ENCODE peak calls at places on chromosomes 4 and X, in six cellular contexts. K is colonic mucosa, Z is tibial artery, E is pancreas, S is Caco-2, A is lower lobe of right lung. D is an unnamed sample. For H3K9me3, the result is how much of the 10 kb centered on the place peaks cover.

GRCh38 chr4:125313497-125313896 is 1.3 kb upstream of the FAT4 start:
- DNase-seq in K (peak), Z (no peak), E (no peak), S (no peak), A (no peak), D (no peak)

GRCh38 chr4:132694775-132695174 is 454.3 kb upstream of the PCDH10 start:
- DNase-seq in K (no peak), Z (no peak), E (no peak), S (no peak), A (no peak), D (no peak)

GRCh38 chrX:129781134-129782014 is 1.6 kb downstream of the SASH3 start:
- DNase-seq in K (no peak), Z (peak), E (no peak), S (no peak), A (peak), D (peak)

GRCh38 chrX:103464071-103464773 is 55.1 kb downstream of the RAB40A start:
- DNase-seq in K (no peak), Z (no peak), E (no peak), S (no peak), A (no peak), D (no peak)

GRCh38 chrX:70433848-70434351 is 10.7 kb upstream of the DLG3 start:
- DNase-seq in K (peak), Z (peak), E (peak), S (peak), A (peak), D (peak)

GRCh38 chr4:149870008-149870407 is 54.4 kb upstream of the IQCM start:
- DNase-seq in K (no peak), Z (no peak), E (no peak), S (no peak), A (no peak), D (no peak)

GRCh38 chrX:113935516-113935915 is 648.4 kb upstream of the HTR2C start:
- DNase-seq in K (no peak), Z (no peak), E (no peak), S (no peak), A (no peak), D (no peak)

GRCh38 chrX:43703211-43703791 is 47.2 kb downstream of the MAOA start:
- DNase-seq in K (peak), Z (no peak), E (no peak), S (peak), A (no peak), D (no peak)

GRCh38 chrX:150478496-150479492 is 89.6 kb upstream of the MTM1 start:
- DNase-seq in K (no peak), Z (no peak), E (no peak), S (no peak), A (no peak), D (no peak)

GRCh38 chr4:94758141-94758699 is 465 bp downstream of the BMPR1B start:
- DNase-seq in K (peak), Z (peak), E (peak), S (peak), A (peak), D (no peak)

GRCh38 chrX:57595381-57595811 is 3.6 kb downstream of the ZXDB start:
- DNase-seq in K (no peak), Z (no peak), E (no peak), S (no peak), A (no peak), D (no peak)

GRCh38 chr4:185587444-185588161 is 52.3 kb upstream of the PDLIM3 start:
- DNase-seq in K (no peak), Z (no peak), E (no peak), S (no peak), A (no peak), D (peak)

GRCh38 chr4:14871676-14872430 is 130.4 kb upstream of the CPEB2 start:
- DNase-seq in K (no peak), Z (no peak), E (peak), S (no peak), A (peak), D (peak)

GRCh38 chrX:31679861-31680260 is 608.0 kb upstream of the FTHL17 start:
- DNase-seq in K (no peak), Z (no peak), E (no peak), S (no peak), A (no peak), D (no peak)
- H3K9me3 ChIP-seq in K (under half), Z (under half), E (under half), S (under half), A (under half), D (under half)

DNA sequence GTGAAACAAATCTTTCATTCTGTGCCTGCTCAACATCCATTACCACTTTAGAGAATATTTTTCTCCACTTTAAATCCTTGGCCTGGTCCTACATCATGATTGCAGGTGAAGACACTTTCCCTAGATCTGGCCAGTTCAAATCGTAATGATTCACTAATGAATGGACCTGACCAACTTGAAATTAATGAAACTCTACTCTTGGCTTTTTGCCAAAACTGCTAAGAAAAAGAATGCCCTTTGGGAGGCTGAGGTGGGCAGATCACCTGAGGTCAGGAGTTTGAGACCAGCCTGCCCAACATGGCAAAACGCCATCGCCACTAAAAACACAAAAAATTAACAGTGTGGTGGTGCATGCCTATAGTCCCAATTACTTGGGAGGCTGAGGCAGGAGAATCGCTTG is 1082.6 kb upstream of the LCORL start:
- DNase-seq in K (no peak), Z (no peak), E (no peak), S (no peak), A (no peak), D (no peak)
- H3K9me3 ChIP-seq in K (under half), Z (under half), E (under half), S (under half), A (under half), D (under half)

DNA sequence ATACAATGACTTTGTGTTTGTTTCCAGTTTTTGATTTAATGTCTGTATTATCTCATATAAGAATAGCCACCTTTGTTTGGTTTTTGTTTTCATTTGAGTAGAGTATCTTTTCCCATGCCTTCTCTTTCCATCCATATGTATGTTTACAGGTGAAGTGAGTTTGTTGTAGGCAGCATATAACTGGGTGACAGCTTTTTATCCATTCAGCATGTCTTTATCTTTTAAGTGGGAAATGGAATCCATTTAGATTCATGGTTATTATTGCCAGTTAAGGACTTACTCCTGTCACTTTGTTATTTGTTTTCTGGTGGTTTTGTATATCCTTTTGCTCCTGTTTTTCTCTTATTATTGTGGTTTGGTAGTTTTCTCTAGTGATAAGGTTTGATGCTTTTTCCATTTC is 34.3 kb downstream of the SCLT1 start:
- DNase-seq in K (no peak), Z (no peak), E (no peak), S (no peak), A (no peak), D (no peak)
- H3K9me3 ChIP-seq in K (under half), Z (half or more), E (under half), S (under half), A (half or more), D (under half)

GRCh38 chrX:83185010-83185409 is 323.1 kb upstream of the POU3F4 start:
- DNase-seq in K (no peak), Z (no peak), E (no peak), S (no peak), A (no peak), D (no peak)

GRCh38 chrX:83186632-83187031 is 321.5 kb upstream of the POU3F4 start:
- DNase-seq in K (no peak), Z (no peak), E (no peak), S (no peak), A (no peak), D (no peak)

DNA sequence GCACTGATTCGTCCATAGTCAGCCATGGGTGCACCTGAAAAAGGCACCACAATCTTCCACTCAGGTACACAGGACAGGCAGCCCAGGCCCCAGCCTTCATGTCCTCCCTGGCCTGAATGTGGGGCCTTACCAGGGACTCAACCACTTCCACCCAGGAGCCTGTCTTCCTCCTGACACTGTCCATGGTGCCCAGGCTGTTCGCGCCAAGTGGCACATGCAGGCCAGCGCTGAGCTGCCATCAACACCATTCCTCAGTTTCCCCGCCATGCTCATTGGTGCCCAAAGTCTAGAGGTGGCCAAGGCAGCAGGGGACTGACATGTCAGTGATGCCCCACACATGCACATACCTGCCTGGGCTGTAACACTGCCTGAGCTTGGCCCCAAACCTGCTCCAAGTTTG is 322.2 kb upstream of the POU3F4 start:
- DNase-seq in K (no peak), Z (no peak), E (no peak), S (no peak), A (no peak), D (no peak)
- H3K9me3 ChIP-seq in K (under half), Z (under half), E (under half), S (under half), A (under half), D (under half)

DNA sequence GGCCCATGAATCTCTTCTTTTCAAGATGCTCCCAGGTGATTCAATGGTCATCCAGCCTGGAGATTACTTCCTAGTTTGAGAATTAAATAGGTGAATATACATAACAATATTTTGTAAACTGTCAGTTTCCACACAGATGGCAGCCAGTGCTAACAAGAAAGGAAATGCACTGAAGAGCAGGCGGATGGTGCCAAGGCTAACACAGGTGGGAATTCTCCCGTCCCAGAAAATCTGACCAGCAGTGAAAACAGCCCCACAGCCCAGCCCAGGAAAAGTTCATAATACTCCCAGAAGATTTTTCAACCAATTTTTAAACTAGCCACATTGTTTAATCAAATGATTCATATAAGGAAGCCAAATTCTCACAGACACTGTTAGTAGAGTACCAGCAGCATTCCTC is 387.2 kb upstream of the GATB start:
- DNase-seq in K (no peak), Z (no peak), E (no peak), S (no peak), A (no peak), D (no peak)
- H3K9me3 ChIP-seq in K (under half), Z (under half), E (under half), S (under half), A (under half), D (under half)